ENCODE peak calls at places on chromosomes 1 and 21, in ten cellular contexts. Q, S, Z, B, E, I, R, K, P and A are unnamed samples.

GRCh38 chr1:113223040-113223439 is 150.0 kb downstream of the LRIG2 start:
- ATAC-seq in Q (no peak), S (no peak), Z (no peak), B (no peak), E (no peak), I (no peak), R (no peak), K (no peak), P (no peak), A (no peak)

GRCh38 chr1:233668146-233668724 is 54.3 kb downstream of the KCNK1 start:
- ATAC-seq in Q (no peak), S (no peak), Z (no peak), B (no peak), E (no peak), I (no peak), R (no peak), K (no peak), P (no peak), A (no peak)

GRCh38 chr1:116494745-116495144 is 76.1 kb downstream of the CD58 start:
- ATAC-seq in Q (no peak), S (no peak), Z (no peak), B (no peak), E (no peak), I (no peak), R (no peak), K (no peak), P (no peak), A (no peak)

GRCh38 chr1:168217664-168218063 is 8.1 kb upstream of the SFT2D2 start:
- ATAC-seq in Q (no peak), S (no peak), Z (no peak), B (no peak), E (no peak), I (no peak), R (no peak), K (no peak), P (no peak), A (no peak)

GRCh38 chr1:15975805-15976680 is at the start of gene ZBTB17:
- ATAC-seq in Q (peak), S (peak), Z (peak), B (peak), E (peak), I (peak), R (peak), K (peak), P (peak), A (peak)

GRCh38 chr1:111563619-111564018 is 56.0 kb upstream of the RAP1A start:
- ATAC-seq in Q (no peak), S (no peak), Z (no peak), B (no peak), E (no peak), I (peak), R (no peak), K (no peak), P (no peak), A (no peak)

GRCh38 chr1:221397606-221398005 is 344.3 kb downstream of the DUSP10 start:
- ATAC-seq in Q (peak), S (no peak), Z (no peak), B (no peak), E (no peak), I (no peak), R (no peak), K (no peak), P (no peak), A (no peak)

GRCh38 chr1:109620890-109621289 is 1.3 kb downstream of the AMPD2 start:
- ATAC-seq in Q (peak), S (peak), Z (peak), B (peak), E (peak), I (peak), R (peak), K (peak), P (peak), A (peak)

GRCh38 chr1:177650947-177651346 is 318.9 kb downstream of the SEC16B start:
- ATAC-seq in Q (no peak), S (peak), Z (no peak), B (no peak), E (peak), I (no peak), R (no peak), K (no peak), P (no peak), A (no peak)

GRCh38 chr1:69409731-69410456 is 157.8 kb upstream of the LRRC7 start:
- ATAC-seq in Q (no peak), S (no peak), Z (no peak), B (no peak), E (no peak), I (no peak), R (no peak), K (no peak), P (no peak), A (peak)

GRCh38 chr1:17429183-17429582 is 10.3 kb downstream of the RCC2 start:
- ATAC-seq in Q (no peak), S (no peak), Z (no peak), B (no peak), E (no peak), I (no peak), R (no peak), K (no peak), P (no peak), A (no peak)

GRCh38 chr21:34771512-34772028 is 102.8 kb downstream of the CLIC6 start:
- ATAC-seq in Q (no peak), S (no peak), Z (no peak), B (no peak), E (no peak), I (peak), R (no peak), K (no peak), P (no peak), A (no peak)

GRCh38 chr1:86914635-86914997 is at the start of gene HS2ST1:
- ATAC-seq in Q (peak), S (no peak), Z (peak), B (no peak), E (no peak), I (peak), R (no peak), K (peak), P (no peak), A (no peak)

GRCh38 chr1:200118779-200119505 is 91.4 kb downstream of the NR5A2 start:
- ATAC-seq in Q (no peak), S (no peak), Z (no peak), B (no peak), E (no peak), I (no peak), R (no peak), K (no peak), P (no peak), A (no peak)

GRCh38 chr1:84988588-84988987 is 8.3 kb downstream of the MCOLN2 start:
- ATAC-seq in Q (peak), S (no peak), Z (peak), B (peak), E (no peak), I (no peak), R (peak), K (peak), P (peak), A (peak)

GRCh38 chr1:111857251-111857651 is 101.5 kb downstream of the DDX20 start:
- ATAC-seq in Q (no peak), S (peak), Z (no peak), B (no peak), E (peak), I (no peak), R (no peak), K (no peak), P (no peak), A (no peak)

GRCh38 chr1:147635342-147635741 is 35.0 kb downstream of the ACP6 start:
- ATAC-seq in Q (no peak), S (peak), Z (no peak), B (no peak), E (peak), I (no peak), R (no peak), K (no peak), P (no peak), A (no peak)